ENCODE peak calls at places on chromosomes 3 and 15, in seven cellular contexts. One of them, this sample, is unnamed.

GRCh38 chr3:12653772-12654171 is 10.1 kb downstream of the RAF1 start:
- DNase-seq in EL: no peak
- DNase-seq in GDM1: no peak
- DNase-seq in GM12891: no peak
- DNase-seq in left ventricle myocardium inferior: no peak
- DNase-seq in stimulated activated naive CD8-positive, alpha-beta T cell treated with anti-CD3 and anti-CD28 coated beads, Interleukin-15, Interleukin-2, amounts not matched to agents 100 U/mL and 50 U/mL, for 24 hours: no peak
- DNase-seq in stimulated activated naive B cell treated with anti-CD40 and anti-IgM and Interleukin-4, amounts not matched to agents 10 μg/mL and 1 μg/mL and 100 μg/mL, for 72 hours: no peak
- DNase-seq in this sample: no peak

GRCh38 chr3:152147748-152148147 is 121.0 kb upstream of the MBNL1 start:
- DNase-seq in EL: no peak
- DNase-seq in GDM1: no peak
- DNase-seq in GM12891: no peak
- DNase-seq in left ventricle myocardium inferior: no peak
- DNase-seq in stimulated activated naive CD8-positive, alpha-beta T cell treated with anti-CD3 and anti-CD28 coated beads, Interleukin-15, Interleukin-2, amounts not matched to agents 100 U/mL and 50 U/mL, for 24 hours: no peak
- DNase-seq in stimulated activated naive B cell treated with anti-CD40 and anti-IgM and Interleukin-4, amounts not matched to agents 10 μg/mL and 1 μg/mL and 100 μg/mL, for 72 hours: no peak
- DNase-seq in this sample: no peak

GRCh38 chr15:36230741-36231140 is 348.7 kb upstream of the CDIN1 start:
- DNase-seq in EL: peak
- DNase-seq in GDM1: no peak
- DNase-seq in GM12891: no peak
- DNase-seq in left ventricle myocardium inferior: no peak
- DNase-seq in stimulated activated naive CD8-positive, alpha-beta T cell treated with anti-CD3 and anti-CD28 coated beads, Interleukin-15, Interleukin-2, amounts not matched to agents 100 U/mL and 50 U/mL, for 24 hours: no peak
- DNase-seq in stimulated activated naive B cell treated with anti-CD40 and anti-IgM and Interleukin-4, amounts not matched to agents 10 μg/mL and 1 μg/mL and 100 μg/mL, for 72 hours: no peak
- DNase-seq in this sample: no peak

GRCh38 chr3:129313415-129313982 is 34.8 kb downstream of the HMCES start:
- DNase-seq in EL: no peak
- DNase-seq in GDM1: no peak
- DNase-seq in GM12891: no peak
- DNase-seq in left ventricle myocardium inferior: no peak
- DNase-seq in stimulated activated naive CD8-positive, alpha-beta T cell treated with anti-CD3 and anti-CD28 coated beads, Interleukin-15, Interleukin-2, amounts not matched to agents 100 U/mL and 50 U/mL, for 24 hours: peak
- DNase-seq in stimulated activated naive B cell treated with anti-CD40 and anti-IgM and Interleukin-4, amounts not matched to agents 10 μg/mL and 1 μg/mL and 100 μg/mL, for 72 hours: no peak
- DNase-seq in this sample: no peak

GRCh38 chr15:62498711-62499110 is 333.6 kb upstream of the C2CD4B start:
- DNase-seq in EL: peak
- DNase-seq in GDM1: no peak
- DNase-seq in GM12891: no peak
- DNase-seq in left ventricle myocardium inferior: no peak
- DNase-seq in stimulated activated naive CD8-positive, alpha-beta T cell treated with anti-CD3 and anti-CD28 coated beads, Interleukin-15, Interleukin-2, amounts not matched to agents 100 U/mL and 50 U/mL, for 24 hours: no peak
- DNase-seq in stimulated activated naive B cell treated with anti-CD40 and anti-IgM and Interleukin-4, amounts not matched to agents 10 μg/mL and 1 μg/mL and 100 μg/mL, for 72 hours: no peak
- DNase-seq in this sample: no peak

GRCh38 chr3:97815149-97815917 is 6.5 kb upstream of the CRYBG3 start:
- DNase-seq in EL: peak
- DNase-seq in GDM1: no peak
- DNase-seq in GM12891: no peak
- DNase-seq in left ventricle myocardium inferior: no peak
- DNase-seq in stimulated activated naive CD8-positive, alpha-beta T cell treated with anti-CD3 and anti-CD28 coated beads, Interleukin-15, Interleukin-2, amounts not matched to agents 100 U/mL and 50 U/mL, for 24 hours: peak
- DNase-seq in stimulated activated naive B cell treated with anti-CD40 and anti-IgM and Interleukin-4, amounts not matched to agents 10 μg/mL and 1 μg/mL and 100 μg/mL, for 72 hours: no peak
- DNase-seq in this sample: no peak

GRCh38 chr3:43345246-43345645 is 58.9 kb downstream of the SNRK start:
- DNase-seq in EL: no peak
- DNase-seq in GDM1: no peak
- DNase-seq in GM12891: no peak
- DNase-seq in left ventricle myocardium inferior: no peak
- DNase-seq in stimulated activated naive CD8-positive, alpha-beta T cell treated with anti-CD3 and anti-CD28 coated beads, Interleukin-15, Interleukin-2, amounts not matched to agents 100 U/mL and 50 U/mL, for 24 hours: no peak
- DNase-seq in stimulated activated naive B cell treated with anti-CD40 and anti-IgM and Interleukin-4, amounts not matched to agents 10 μg/mL and 1 μg/mL and 100 μg/mL, for 72 hours: no peak
- DNase-seq in this sample: no peak

GRCh38 chr3:174826069-174826468 is 33.1 kb upstream of the NAALADL2 start:
- DNase-seq in EL: no peak
- DNase-seq in GDM1: no peak
- DNase-seq in GM12891: no peak
- DNase-seq in left ventricle myocardium inferior: no peak
- DNase-seq in stimulated activated naive CD8-positive, alpha-beta T cell treated with anti-CD3 and anti-CD28 coated beads, Interleukin-15, Interleukin-2, amounts not matched to agents 100 U/mL and 50 U/mL, for 24 hours: no peak
- DNase-seq in stimulated activated naive B cell treated with anti-CD40 and anti-IgM and Interleukin-4, amounts not matched to agents 10 μg/mL and 1 μg/mL and 100 μg/mL, for 72 hours: no peak
- DNase-seq in this sample: no peak

GRCh38 chr3:43176666-43177065 is 70.8 kb upstream of the POMGNT2 start:
- DNase-seq in EL: no peak
- DNase-seq in GDM1: peak
- DNase-seq in GM12891: no peak
- DNase-seq in left ventricle myocardium inferior: no peak
- DNase-seq in stimulated activated naive CD8-positive, alpha-beta T cell treated with anti-CD3 and anti-CD28 coated beads, Interleukin-15, Interleukin-2, amounts not matched to agents 100 U/mL and 50 U/mL, for 24 hours: no peak
- DNase-seq in stimulated activated naive B cell treated with anti-CD40 and anti-IgM and Interleukin-4, amounts not matched to agents 10 μg/mL and 1 μg/mL and 100 μg/mL, for 72 hours: no peak
- DNase-seq in this sample: no peak

GRCh38 chr3:159899198-159899597 is 89.4 kb upstream of the IL12A start:
- DNase-seq in EL: no peak
- DNase-seq in GDM1: no peak
- DNase-seq in GM12891: no peak
- DNase-seq in left ventricle myocardium inferior: no peak
- DNase-seq in stimulated activated naive CD8-positive, alpha-beta T cell treated with anti-CD3 and anti-CD28 coated beads, Interleukin-15, Interleukin-2, amounts not matched to agents 100 U/mL and 50 U/mL, for 24 hours: no peak
- DNase-seq in stimulated activated naive B cell treated with anti-CD40 and anti-IgM and Interleukin-4, amounts not matched to agents 10 μg/mL and 1 μg/mL and 100 μg/mL, for 72 hours: no peak
- DNase-seq in this sample: no peak

GRCh38 chr15:68612979-68613740 is 34.4 kb downstream of the CORO2B start:
- DNase-seq in EL: no peak
- DNase-seq in GDM1: no peak
- DNase-seq in GM12891: no peak
- DNase-seq in left ventricle myocardium inferior: no peak
- DNase-seq in stimulated activated naive CD8-positive, alpha-beta T cell treated with anti-CD3 and anti-CD28 coated beads, Interleukin-15, Interleukin-2, amounts not matched to agents 100 U/mL and 50 U/mL, for 24 hours: no peak
- DNase-seq in stimulated activated naive B cell treated with anti-CD40 and anti-IgM and Interleukin-4, amounts not matched to agents 10 μg/mL and 1 μg/mL and 100 μg/mL, for 72 hours: no peak
- DNase-seq in this sample: no peak

GRCh38 chr15:71197620-71198019 is 82.3 kb downstream of the THSD4 start:
- DNase-seq in EL: no peak
- DNase-seq in GDM1: no peak
- DNase-seq in GM12891: no peak
- DNase-seq in left ventricle myocardium inferior: no peak
- DNase-seq in stimulated activated naive CD8-positive, alpha-beta T cell treated with anti-CD3 and anti-CD28 coated beads, Interleukin-15, Interleukin-2, amounts not matched to agents 100 U/mL and 50 U/mL, for 24 hours: no peak
- DNase-seq in stimulated activated naive B cell treated with anti-CD40 and anti-IgM and Interleukin-4, amounts not matched to agents 10 μg/mL and 1 μg/mL and 100 μg/mL, for 72 hours: no peak
- DNase-seq in this sample: no peak